ENCODE peak calls at places on chromosomes 6 and 20, in eight cellular contexts. A is Caki2, I is B cell, M is NCI-H1092 treated with DMSO at 0.1 percent for 48 hours, V is NCI-H774, H is nucleus accumbens, K is NCI-H2227 treated with DMSO at 0.1 percent for 48 hours, Y is AG20443. B is an unnamed sample.
A peak's percentile ranks its signal among the peaks of the same experiment; 100 is the strongest.

GRCh38 chr6:143652840-143653239 is 24.9 kb upstream of the PHACTR2 start:
- DNase-seq in M (no peak), V (no peak), Y (no peak), H (no peak), K (no peak), A (no peak), I (no peak), B (no peak)

GRCh38 chr6:12749531-12750379 is 33.2 kb downstream of the PHACTR1 start:
- DNase-seq in M (peak; percentile 39), V (no peak), K (peak; percentile 65), H (no peak), A (no peak), Y (peak; percentile 18), I (no peak), B (peak; percentile 48)

GRCh38 chr6:36605560-36606391 is 11.6 kb downstream of the SRSF3 start:
- DNase-seq in K (no peak), Y (no peak), M (no peak), H (no peak), V (no peak), I (no peak), A (no peak), B (no peak)

GRCh38 chr6:72286911-72287311 is 335.0 kb upstream of the KCNQ5 start:
- DNase-seq in H (no peak), I (no peak), M (no peak), Y (peak; percentile 24), V (no peak), K (no peak), A (no peak), B (no peak)

GRCh38 chr6:157025459-157025858 is 248.3 kb downstream of the ARID1B start:
- DNase-seq in M (no peak), H (no peak), A (no peak), Y (no peak), V (no peak), K (no peak), I (no peak), B (no peak)

GRCh38 chr20:25042531-25043498 is 15.1 kb downstream of the ACSS1 start:
- DNase-seq in H (no peak), I (peak; percentile 82), A (no peak), Y (no peak), M (no peak), V (no peak), K (no peak), B (no peak)

GRCh38 chr20:39810269-39810668 is 848.1 kb downstream of the DHX35 start:
- DNase-seq in I (no peak), V (no peak), A (no peak), M (no peak), H (no peak), Y (no peak), K (no peak), B (no peak)

GRCh38 chr6:77466055-77467028 is 3.1 kb upstream of the HTR1B start:
- DNase-seq in I (peak; percentile 39), M (no peak), V (peak; percentile 84), H (no peak), Y (peak; percentile 80), A (peak; percentile 55), K (peak; percentile 11), B (no peak)

GRCh38 chr6:89184344-89184743 is 32.8 kb downstream of the GABRR1 start:
- DNase-seq in Y (no peak), M (no peak), A (no peak), K (no peak), V (no peak), H (no peak), I (no peak), B (no peak)

GRCh38 chr6:115004982-115005381 is 662.2 kb upstream of the HS3ST5 start:
- DNase-seq in I (no peak), V (no peak), H (no peak), K (no peak), A (no peak), M (peak; percentile 6), Y (no peak), B (no peak)

GRCh38 chr6:126524927-126525326 is 185.0 kb downstream of the CENPW start:
- DNase-seq in K (no peak), M (no peak), H (no peak), A (no peak), I (no peak), V (no peak), Y (no peak), B (no peak)

GRCh38 chr20:47854687-47855212 is 69.5 kb upstream of the SULF2 start:
- DNase-seq in V (peak; percentile 2), I (no peak), Y (peak; percentile 40), A (peak; percentile 53), M (peak; percentile 31), K (no peak), H (no peak), B (no peak)

GRCh38 chr6:80541186-80541585 is 434.7 kb downstream of the BCKDHB start:
- DNase-seq in A (peak; percentile 34), Y (peak; percentile 79), V (no peak), I (no peak), M (no peak), H (no peak), K (no peak), B (no peak)

GRCh38 chr6:19830171-19830570 is 7.0 kb upstream of the ID4 start:
- DNase-seq in K (no peak), A (peak; percentile 40), Y (peak; percentile 45), I (no peak), M (no peak), V (no peak), H (no peak), B (no peak)

GRCh38 chr20:54028276-54029011 is 42.0 kb downstream of the BCAS1 start:
- DNase-seq in H (peak; percentile 70), A (no peak), V (no peak), M (no peak), I (no peak), Y (no peak), K (no peak), B (no peak)

GRCh38 chr6:130322673-130323268 is 43.0 kb upstream of the TMEM200A start:
- DNase-seq in M (peak; percentile 31), A (peak; percentile 16), V (peak; percentile 63), H (peak; percentile 9), Y (peak; percentile 54), I (peak; percentile 70), K (no peak), B (peak; percentile 0)

GRCh38 chr20:58891686-58892125 is 39.2 kb downstream of the GNAS start:
- DNase-seq in A (no peak), M (peak; percentile 34), V (peak; percentile 39), Y (peak; percentile 52), H (peak; percentile 45), K (no peak), I (no peak), B (no peak)

GRCh38 chr6:43302126-43302525 is 4.1 kb downstream of the SLC22A7 start:
- DNase-seq in V (no peak), H (no peak), K (no peak), A (no peak), I (no peak), Y (no peak), M (no peak), B (no peak)